ENCODE peak calls at places on chromosomes 12 and 14, in nine cellular contexts. L is tibial artery; A is stimulated activated CD4-positive, alpha-beta T cell treated with anti-CD3 and anti-CD28 coated beads, Interleukin-4, amount 100 ng/mL, for 4 hours; O is nucleus accumbens; U is fibroblast of the aortic adventitia; K is SK-N-DZ; P is neuronal stem cell; B is naive B cell; F is NCI-H1105. V is an unnamed sample.

GRCh38 chr12:49294086-49294803 is 702 bp upstream of the PRPH start:
- DNase-seq in L (peak), A (no peak), O (no peak), U (no peak), K (peak), P (no peak), B (no peak), F (no peak), V (no peak)

GRCh38 chr14:55136241-55136640 is 7.2 kb downstream of the LGALS3 start:
- DNase-seq in L (no peak), A (no peak), O (no peak), U (peak), K (no peak), P (no peak), B (no peak), F (no peak), V (no peak)

GRCh38 chr14:95548328-95548929 is 13.6 kb downstream of the GLRX5 start:
- DNase-seq in L (no peak), A (no peak), O (no peak), U (no peak), K (no peak), P (no peak), B (no peak), F (no peak), V (no peak)

GRCh38 chr12:122336015-122336946 is 70.0 kb upstream of the VPS33A start:
- DNase-seq in L (no peak), A (peak), O (no peak), U (peak), K (peak), P (no peak), B (peak), F (peak), V (peak)

GRCh38 chr12:497501-498160 is 37.9 kb downstream of the B4GALNT3 start:
- DNase-seq in L (no peak), A (no peak), O (no peak), U (no peak), K (no peak), P (peak), B (no peak), F (no peak), V (no peak)

GRCh38 chr12:109120557-109120956 is 4.2 kb downstream of the ACACB start:
- DNase-seq in L (peak), A (no peak), O (no peak), U (no peak), K (no peak), P (no peak), B (no peak), F (no peak), V (no peak)

GRCh38 chr14:50974118-50974517 is 29.8 kb upstream of the PYGL start:
- DNase-seq in L (no peak), A (no peak), O (no peak), U (no peak), K (no peak), P (no peak), B (no peak), F (no peak), V (no peak)

GRCh38 chr12:9120487-9121184 is 4.9 kb upstream of the A2M start:
- DNase-seq in L (no peak), A (no peak), O (no peak), U (no peak), K (no peak), P (no peak), B (no peak), F (no peak), V (no peak)

GRCh38 chr14:105168979-105169507 is 467 bp upstream of the JAG2 start:
- DNase-seq in L (no peak), A (peak), O (no peak), U (no peak), K (no peak), P (peak), B (peak), F (no peak), V (no peak)

GRCh38 chr12:125509195-125509594 is 444.0 kb downstream of the AACS start:
- DNase-seq in L (no peak), A (no peak), O (no peak), U (no peak), K (no peak), P (no peak), B (no peak), F (no peak), V (no peak)

GRCh38 chr12:65941388-65941787 is 117.1 kb downstream of the HMGA2 start:
- DNase-seq in L (no peak), A (no peak), O (no peak), U (peak), K (no peak), P (no peak), B (no peak), F (no peak), V (no peak)

GRCh38 chr12:31326689-31327659 is 1.0 kb upstream of the SINHCAF start:
- DNase-seq in L (no peak), A (no peak), O (no peak), U (peak), K (peak), P (peak), B (no peak), F (no peak), V (no peak)

GRCh38 chr14:103569436-103569835 is 6.7 kb downstream of the COA8 start:
- DNase-seq in L (no peak), A (no peak), O (no peak), U (no peak), K (no peak), P (no peak), B (no peak), F (no peak), V (no peak)